ENCODE peak calls at places on chromosomes 16 and 17, in six cellular contexts. U is GM12878, D is K562, M is HepG2, S is GM12892, W is SK-N-SH. E is an unnamed sample.

GRCh38 chr16:89363621-89364393 is 126.6 kb downstream of the ANKRD11 start:
- DNase-seq in U (no peak), D (peak; percentile 65), M (peak; percentile 51), S (no peak), W (peak; percentile 21), E (no peak)

GRCh38 chr17:12041316-12041715 is 20.6 kb downstream of the MAP2K4 start:
- DNase-seq in U (no peak), D (no peak), M (no peak), S (no peak), W (no peak), E (no peak)

GRCh38 chr17:73492802-73493139 is 151.5 kb downstream of the SDK2 start:
- DNase-seq in U (no peak), D (no peak), M (no peak), S (no peak), W (peak; percentile 93), E (no peak)

GRCh38 chr16:52569701-52570100 is 22.8 kb upstream of the TOX3 start:
- DNase-seq in U (no peak), D (no peak), M (peak; percentile 86), S (no peak), W (no peak), E (no peak)

GRCh38 chr17:73759324-73760185 is 115.3 kb upstream of the SDK2 start:
- DNase-seq in U (no peak), D (no peak), M (no peak), S (no peak), W (peak; percentile 79), E (no peak)

GRCh38 chr17:39486242-39486641 is 25.0 kb downstream of the CDK12 start:
- DNase-seq in U (no peak), D (peak; percentile 23), M (no peak), S (no peak), W (no peak), E (no peak)

GRCh38 chr16:71927383-71927782 is 32.1 kb downstream of the IST1 start:
- DNase-seq in U (no peak), D (peak; percentile 26), M (no peak), S (no peak), W (no peak), E (no peak)

GRCh38 chr16:3138342-3138741 is 3.5 kb downstream of the ZNF213 start:
- DNase-seq in U (no peak), D (no peak), M (no peak), S (no peak), W (no peak), E (no peak)

GRCh38 chr17:21284319-21285163 is at the start of gene MAP2K3:
- DNase-seq in U (peak; percentile 88), D (peak; percentile 97), M (peak; percentile 97), S (peak; percentile 99), W (peak; percentile 99), E (peak; percentile 98)

GRCh38 chr17:21285164-21286065 is 904 bp downstream of the MAP2K3 start:
- DNase-seq in U (no peak), D (peak; percentile 20), M (no peak), S (no peak), W (peak; percentile 33), E (no peak)

GRCh38 chr17:21282231-21282630 is 2.3 kb upstream of the MAP2K3 start:
- DNase-seq in U (no peak), D (no peak), M (no peak), S (no peak), W (no peak), E (no peak)

GRCh38 chr17:21282850-21283249 is 1.7 kb upstream of the MAP2K3 start:
- DNase-seq in U (no peak), D (no peak), M (no peak), S (no peak), W (no peak), E (no peak)

GRCh38 chr17:21283482-21284318 is 811 bp upstream of the MAP2K3 start:
- DNase-seq in U (no peak), D (no peak), M (no peak), S (no peak), W (peak; percentile 41), E (no peak)
- TF ChIP-seq TAF1 in U (no peak), D (no peak), M (no peak), S (no peak), W (no peak), E (no peak)

DNA sequence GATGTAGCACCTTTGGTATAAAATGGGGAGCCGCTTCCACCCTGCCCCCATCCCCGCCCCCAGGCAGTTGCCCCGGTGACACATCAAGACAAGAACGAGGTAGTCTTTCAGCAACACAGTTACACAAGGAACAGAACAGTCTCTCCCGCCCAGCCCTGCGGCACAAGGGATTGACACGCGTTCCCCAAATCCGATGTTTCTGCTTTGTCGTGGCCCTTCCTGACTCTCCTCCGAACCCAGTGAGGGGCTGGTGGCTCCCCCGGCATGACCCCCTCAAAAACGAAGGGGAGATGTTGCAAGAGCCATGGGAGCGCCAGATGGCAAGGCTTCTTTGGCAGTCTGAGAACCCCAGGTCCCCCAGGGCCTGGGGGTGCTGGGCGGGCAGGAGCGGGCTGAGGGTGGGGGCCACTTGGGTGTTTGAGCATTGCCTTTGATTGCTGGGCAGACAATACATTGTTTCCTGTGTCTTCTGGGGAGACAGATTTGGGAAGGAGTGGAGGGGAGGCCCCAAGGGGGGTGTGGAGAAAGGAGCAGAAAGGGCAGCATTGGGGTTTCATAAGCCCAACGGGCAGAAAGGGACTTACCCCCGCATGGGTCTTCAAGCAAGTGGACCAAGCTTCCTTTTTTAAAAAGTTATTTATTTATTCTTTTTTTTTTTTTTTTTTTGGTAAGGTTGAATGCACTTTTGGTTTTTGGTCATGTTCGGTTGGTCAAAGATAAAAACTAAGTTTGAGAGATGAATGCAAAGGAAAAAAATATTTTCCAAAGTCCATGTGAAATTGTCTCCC is 16.6 kb downstream of the COL1A1 start:
- DNase-seq in U (no peak), D (no peak), M (no peak), S (no peak), W (no peak), E (peak; percentile 53)
- TF ChIP-seq TAF1 in U (no peak), D (no peak), M (no peak), S (no peak), W (no peak), E (no peak)

GRCh38 chr17:37884516-37884915 is 39.7 kb upstream of the TBC1D3K start:
- DNase-seq in U (peak; percentile 37), D (no peak), M (no peak), S (no peak), W (no peak), E (no peak)
- TF ChIP-seq TAF1 in U (no peak), D (no peak), M (no peak), S (no peak), W (no peak), E (no peak)

GRCh38 chr17:69558796-69559195 is 144.3 kb downstream of the MAP2K6 start:
- DNase-seq in U (no peak), D (no peak), M (no peak), S (no peak), W (no peak), E (no peak)
- TF ChIP-seq TAF1 in U (no peak), D (no peak), M (no peak), S (no peak), W (no peak), E (no peak)

GRCh38 chr17:19533036-19533717 is 477 bp upstream of the SLC47A1 start:
- DNase-seq in U (no peak), D (no peak), M (no peak), S (no peak), W (no peak), E (no peak)

GRCh38 chr17:19531780-19532501 is 1.7 kb upstream of the SLC47A1 start:
- DNase-seq in U (no peak), D (no peak), M (no peak), S (no peak), W (no peak), E (no peak)

GRCh38 chr17:19534562-19535149 is 1.0 kb downstream of the SLC47A1 start:
- DNase-seq in U (no peak), D (no peak), M (no peak), S (no peak), W (no peak), E (no peak)

GRCh38 chr17:19537116-19537515 is 3.5 kb downstream of the SLC47A1 start:
- DNase-seq in U (no peak), D (no peak), M (no peak), S (no peak), W (no peak), E (no peak)

DNA sequence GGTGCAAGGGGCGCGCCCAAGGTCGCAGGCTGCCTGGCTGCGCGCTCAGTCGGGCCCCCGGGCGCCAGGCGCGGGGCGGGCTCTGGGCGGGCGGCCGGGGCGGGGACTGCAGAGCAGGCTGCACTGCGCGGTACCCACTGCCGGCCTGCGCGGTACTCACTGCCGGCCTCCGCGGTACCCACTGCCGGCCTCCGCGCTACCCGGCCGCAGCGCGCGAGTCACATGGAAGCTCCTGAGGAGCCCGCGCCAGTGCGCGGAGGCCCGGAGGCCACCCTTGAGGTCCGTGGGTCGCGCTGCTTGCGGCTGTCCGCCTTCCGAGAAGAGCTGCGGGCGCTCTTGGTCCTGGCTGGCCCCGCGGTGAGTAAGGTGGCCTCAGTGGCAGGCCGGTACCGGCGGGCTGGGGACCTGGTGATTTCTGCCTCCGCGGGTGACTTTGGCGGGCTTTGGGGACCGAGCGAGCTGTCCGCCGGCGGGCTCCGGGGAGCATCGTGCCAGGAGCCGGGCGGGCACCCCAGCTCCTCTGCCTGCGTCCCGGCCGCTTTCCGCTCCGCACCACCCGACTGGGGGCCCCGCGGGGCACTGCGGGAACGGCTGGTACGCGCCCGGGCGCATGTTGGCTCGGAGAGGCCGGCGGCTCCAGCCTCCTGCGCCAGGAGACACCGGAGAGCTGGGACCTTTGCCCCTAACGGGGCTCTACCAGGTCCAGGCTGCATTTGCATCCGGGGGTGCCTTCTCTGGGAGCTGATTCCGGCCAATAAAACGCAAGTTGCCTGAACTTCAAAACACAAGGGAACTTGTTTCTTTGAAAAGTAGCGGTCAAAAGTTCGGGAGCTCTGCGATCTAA is at the start of gene SLC47A1:
- DNase-seq in U (no peak), D (no peak), M (peak; percentile 58), S (peak; percentile 34), W (peak; percentile 88), E (peak; percentile 63)
- TF ChIP-seq TAF1 in U (no peak), D (no peak), M (peak; percentile 59), S (no peak), W (no peak), E (no peak)

DNA sequence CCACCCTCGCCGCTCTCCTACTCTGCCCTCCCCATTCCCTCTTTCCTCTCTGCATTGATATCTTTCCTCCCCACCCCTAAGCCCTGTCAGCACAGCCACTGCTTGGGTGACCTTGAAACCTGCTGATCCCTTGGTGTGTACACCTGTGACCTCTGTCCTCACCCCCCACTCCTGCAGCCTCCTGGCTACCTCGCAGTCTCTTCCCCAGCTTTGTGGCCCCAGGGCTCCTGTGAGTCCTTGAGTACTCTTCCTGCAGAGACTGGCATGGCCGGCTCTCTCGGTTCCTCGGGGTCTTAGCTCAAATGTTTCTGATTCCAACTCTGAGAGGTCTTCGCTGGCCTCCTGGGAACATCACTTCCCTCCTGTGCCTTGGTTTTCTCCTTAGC is 31.7 kb downstream of the ADCY7 start:
- DNase-seq in U (no peak), D (no peak), M (peak; percentile 71), S (peak; percentile 11), W (no peak), E (no peak)
- TF ChIP-seq TAF1 in U (no peak), D (no peak), M (no peak), S (no peak), W (no peak), E (no peak)

E was measured in GM12891.